ENCODE peak calls at places on chromosomes 2 and 18, in ten cellular contexts. One of them, this sample, is unnamed.

GRCh38 chr18:46226461-46226860 is 122.3 kb downstream of the HAUS1 start:
- DNase-seq in anterior cingulate cortex: no peak
- DNase-seq in nucleus accumbens: no peak
- DNase-seq in 8988T: no peak
- DNase-seq in OCI-LY7: no peak
- DNase-seq in A549: no peak
- DNase-seq in NCI-H1105 treated with DMSO at 0.1 percent for 48 hours: no peak
- DNase-seq in aorta: no peak
- DNase-seq in upper lobe of right lung: no peak
- DNase-seq in posterior cingulate gyrus: no peak
- DNase-seq in this sample: no peak

GRCh38 chr2:197306024-197306690 is 4.4 kb downstream of the ANKRD44 start:
- DNase-seq in anterior cingulate cortex: no peak
- DNase-seq in nucleus accumbens: no peak
- DNase-seq in 8988T: no peak
- DNase-seq in OCI-LY7: peak; percentile 63
- DNase-seq in A549: no peak
- DNase-seq in NCI-H1105 treated with DMSO at 0.1 percent for 48 hours: no peak
- DNase-seq in aorta: no peak
- DNase-seq in upper lobe of right lung: no peak
- DNase-seq in posterior cingulate gyrus: no peak
- DNase-seq in this sample: no peak

GRCh38 chr2:195105581-195105980 is 551.4 kb upstream of the SLC39A10 start:
- DNase-seq in anterior cingulate cortex: no peak
- DNase-seq in nucleus accumbens: no peak
- DNase-seq in 8988T: no peak
- DNase-seq in OCI-LY7: no peak
- DNase-seq in A549: no peak
- DNase-seq in NCI-H1105 treated with DMSO at 0.1 percent for 48 hours: no peak
- DNase-seq in aorta: no peak
- DNase-seq in upper lobe of right lung: no peak
- DNase-seq in posterior cingulate gyrus: no peak
- DNase-seq in this sample: no peak

GRCh38 chr2:27441958-27442281 is 261 bp upstream of the KRTCAP3 start:
- DNase-seq in anterior cingulate cortex: no peak
- DNase-seq in nucleus accumbens: no peak
- DNase-seq in 8988T: no peak
- DNase-seq in OCI-LY7: no peak
- DNase-seq in A549: no peak
- DNase-seq in NCI-H1105 treated with DMSO at 0.1 percent for 48 hours: peak; percentile 14
- DNase-seq in aorta: no peak
- DNase-seq in upper lobe of right lung: no peak
- DNase-seq in posterior cingulate gyrus: no peak
- DNase-seq in this sample: no peak

GRCh38 chr18:49685231-49685942 is 123.5 kb downstream of the LIPG start:
- DNase-seq in anterior cingulate cortex: no peak
- DNase-seq in nucleus accumbens: no peak
- DNase-seq in 8988T: no peak
- DNase-seq in OCI-LY7: no peak
- DNase-seq in A549: no peak
- DNase-seq in NCI-H1105 treated with DMSO at 0.1 percent for 48 hours: no peak
- DNase-seq in aorta: no peak
- DNase-seq in upper lobe of right lung: no peak
- DNase-seq in posterior cingulate gyrus: no peak
- DNase-seq in this sample: no peak

GRCh38 chr2:105866439-105867170 is 121.9 kb downstream of the NCK2 start:
- DNase-seq in anterior cingulate cortex: no peak
- DNase-seq in nucleus accumbens: no peak
- DNase-seq in 8988T: no peak
- DNase-seq in OCI-LY7: no peak
- DNase-seq in A549: no peak
- DNase-seq in NCI-H1105 treated with DMSO at 0.1 percent for 48 hours: no peak
- DNase-seq in aorta: no peak
- DNase-seq in upper lobe of right lung: no peak
- DNase-seq in posterior cingulate gyrus: no peak
- DNase-seq in this sample: no peak

GRCh38 chr2:209334188-209335017 is 89.4 kb upstream of the MAP2 start:
- DNase-seq in anterior cingulate cortex: peak; percentile 21
- DNase-seq in nucleus accumbens: peak; percentile 15
- DNase-seq in 8988T: no peak
- DNase-seq in OCI-LY7: peak; percentile 45
- DNase-seq in A549: peak; percentile 6
- DNase-seq in NCI-H1105 treated with DMSO at 0.1 percent for 48 hours: peak; percentile 79
- DNase-seq in aorta: no peak
- DNase-seq in upper lobe of right lung: peak; percentile 50
- DNase-seq in posterior cingulate gyrus: peak; percentile 44
- DNase-seq in this sample: peak; percentile 52

GRCh38 chr2:232525796-232526195 is at the start of gene CHRND:
- DNase-seq in anterior cingulate cortex: no peak
- DNase-seq in nucleus accumbens: peak; percentile 23
- DNase-seq in 8988T: no peak
- DNase-seq in OCI-LY7: no peak
- DNase-seq in A549: peak; percentile 15
- DNase-seq in NCI-H1105 treated with DMSO at 0.1 percent for 48 hours: no peak
- DNase-seq in aorta: no peak
- DNase-seq in upper lobe of right lung: no peak
- DNase-seq in posterior cingulate gyrus: no peak
- DNase-seq in this sample: peak; percentile 17

GRCh38 chr2:242031481-242032019 is 162.0 kb downstream of the RTP5 start:
- DNase-seq in anterior cingulate cortex: no peak
- DNase-seq in nucleus accumbens: no peak
- DNase-seq in 8988T: no peak
- DNase-seq in OCI-LY7: peak; percentile 7
- DNase-seq in A549: no peak
- DNase-seq in NCI-H1105 treated with DMSO at 0.1 percent for 48 hours: no peak
- DNase-seq in aorta: no peak
- DNase-seq in upper lobe of right lung: peak; percentile 43
- DNase-seq in posterior cingulate gyrus: no peak
- DNase-seq in this sample: no peak

GRCh38 chr18:23740105-23740830 is 51.0 kb downstream of the LAMA3 start:
- DNase-seq in anterior cingulate cortex: no peak
- DNase-seq in nucleus accumbens: no peak
- DNase-seq in 8988T: no peak
- DNase-seq in OCI-LY7: no peak
- DNase-seq in A549: no peak
- DNase-seq in NCI-H1105 treated with DMSO at 0.1 percent for 48 hours: peak; percentile 75
- DNase-seq in aorta: no peak
- DNase-seq in upper lobe of right lung: no peak
- DNase-seq in posterior cingulate gyrus: no peak
- DNase-seq in this sample: peak; percentile 43

GRCh38 chr2:64837925-64838641 is 151.1 kb upstream of the SLC1A4 start:
- DNase-seq in anterior cingulate cortex: no peak
- DNase-seq in nucleus accumbens: no peak
- DNase-seq in 8988T: no peak
- DNase-seq in OCI-LY7: peak; percentile 46
- DNase-seq in A549: no peak
- DNase-seq in NCI-H1105 treated with DMSO at 0.1 percent for 48 hours: no peak
- DNase-seq in aorta: no peak
- DNase-seq in upper lobe of right lung: peak; percentile 68
- DNase-seq in posterior cingulate gyrus: no peak
- DNase-seq in this sample: no peak

GRCh38 chr2:85433511-85434089 is 15.1 kb downstream of the SH2D6 start:
- DNase-seq in anterior cingulate cortex: peak; percentile 83
- DNase-seq in nucleus accumbens: peak; percentile 84
- DNase-seq in 8988T: no peak
- DNase-seq in OCI-LY7: no peak
- DNase-seq in A549: no peak
- DNase-seq in NCI-H1105 treated with DMSO at 0.1 percent for 48 hours: peak; percentile 15
- DNase-seq in aorta: peak; percentile 83
- DNase-seq in upper lobe of right lung: peak; percentile 75
- DNase-seq in posterior cingulate gyrus: peak; percentile 90
- DNase-seq in this sample: peak; percentile 76

GRCh38 chr18:49628993-49629795 is 67.3 kb downstream of the LIPG start:
- DNase-seq in anterior cingulate cortex: peak; percentile 51
- DNase-seq in nucleus accumbens: no peak
- DNase-seq in 8988T: no peak
- DNase-seq in OCI-LY7: no peak
- DNase-seq in A549: no peak
- DNase-seq in NCI-H1105 treated with DMSO at 0.1 percent for 48 hours: no peak
- DNase-seq in aorta: no peak
- DNase-seq in upper lobe of right lung: no peak
- DNase-seq in posterior cingulate gyrus: peak; percentile 42
- DNase-seq in this sample: no peak

GRCh38 chr18:34773961-34774754 is 64.1 kb downstream of the DTNA start:
- DNase-seq in anterior cingulate cortex: peak; percentile 32
- DNase-seq in nucleus accumbens: peak; percentile 21
- DNase-seq in 8988T: no peak
- DNase-seq in OCI-LY7: no peak
- DNase-seq in A549: no peak
- DNase-seq in NCI-H1105 treated with DMSO at 0.1 percent for 48 hours: peak; percentile 91
- DNase-seq in aorta: peak; percentile 77
- DNase-seq in upper lobe of right lung: no peak
- DNase-seq in posterior cingulate gyrus: peak; percentile 44
- DNase-seq in this sample: no peak

GRCh38 chr2:190717764-190718651 is 69.1 kb downstream of the NAB1 start:
- DNase-seq in anterior cingulate cortex: no peak
- DNase-seq in nucleus accumbens: no peak
- DNase-seq in 8988T: no peak
- DNase-seq in OCI-LY7: no peak
- DNase-seq in A549: no peak
- DNase-seq in NCI-H1105 treated with DMSO at 0.1 percent for 48 hours: peak; percentile 74
- DNase-seq in aorta: no peak
- DNase-seq in upper lobe of right lung: no peak
- DNase-seq in posterior cingulate gyrus: no peak
- DNase-seq in this sample: no peak

GRCh38 chr2:188787002-188787660 is 187.0 kb upstream of the COL3A1 start:
- DNase-seq in anterior cingulate cortex: no peak
- DNase-seq in nucleus accumbens: no peak
- DNase-seq in 8988T: no peak
- DNase-seq in OCI-LY7: no peak
- DNase-seq in A549: no peak
- DNase-seq in NCI-H1105 treated with DMSO at 0.1 percent for 48 hours: no peak
- DNase-seq in aorta: no peak
- DNase-seq in upper lobe of right lung: no peak
- DNase-seq in posterior cingulate gyrus: no peak
- DNase-seq in this sample: no peak

GRCh38 chr18:54769526-54770464 is 58.5 kb upstream of the RAB27B start:
- DNase-seq in anterior cingulate cortex: no peak
- DNase-seq in nucleus accumbens: no peak
- DNase-seq in 8988T: no peak
- DNase-seq in OCI-LY7: no peak
- DNase-seq in A549: no peak
- DNase-seq in NCI-H1105 treated with DMSO at 0.1 percent for 48 hours: no peak
- DNase-seq in aorta: no peak
- DNase-seq in upper lobe of right lung: no peak
- DNase-seq in posterior cingulate gyrus: no peak
- DNase-seq in this sample: no peak

GRCh38 chr2:113111121-113111520 is 16.3 kb upstream of the IL1RN start:
- DNase-seq in anterior cingulate cortex: no peak
- DNase-seq in nucleus accumbens: no peak
- DNase-seq in 8988T: no peak
- DNase-seq in OCI-LY7: no peak
- DNase-seq in A549: no peak
- DNase-seq in NCI-H1105 treated with DMSO at 0.1 percent for 48 hours: no peak
- DNase-seq in aorta: no peak
- DNase-seq in upper lobe of right lung: no peak
- DNase-seq in posterior cingulate gyrus: no peak
- DNase-seq in this sample: no peak

GRCh38 chr18:73679941-73680700 is 467.5 kb downstream of the FBXO15 start:
- DNase-seq in anterior cingulate cortex: no peak
- DNase-seq in nucleus accumbens: no peak
- DNase-seq in 8988T: no peak
- DNase-seq in OCI-LY7: no peak
- DNase-seq in A549: no peak
- DNase-seq in NCI-H1105 treated with DMSO at 0.1 percent for 48 hours: no peak
- DNase-seq in aorta: no peak
- DNase-seq in upper lobe of right lung: no peak
- DNase-seq in posterior cingulate gyrus: no peak
- DNase-seq in this sample: no peak

GRCh38 chr2:236748801-236749200 is 179.2 kb downstream of the ACKR3 start:
- DNase-seq in anterior cingulate cortex: no peak
- DNase-seq in nucleus accumbens: no peak
- DNase-seq in 8988T: no peak
- DNase-seq in OCI-LY7: no peak
- DNase-seq in A549: no peak
- DNase-seq in NCI-H1105 treated with DMSO at 0.1 percent for 48 hours: no peak
- DNase-seq in aorta: peak; percentile 75
- DNase-seq in upper lobe of right lung: no peak
- DNase-seq in posterior cingulate gyrus: no peak
- DNase-seq in this sample: no peak

GRCh38 chr2:188114014-188114413 is 177.7 kb upstream of the GULP1 start:
- DNase-seq in anterior cingulate cortex: no peak
- DNase-seq in nucleus accumbens: no peak
- DNase-seq in 8988T: no peak
- DNase-seq in OCI-LY7: no peak
- DNase-seq in A549: no peak
- DNase-seq in NCI-H1105 treated with DMSO at 0.1 percent for 48 hours: no peak
- DNase-seq in aorta: no peak
- DNase-seq in upper lobe of right lung: no peak
- DNase-seq in posterior cingulate gyrus: no peak
- DNase-seq in this sample: no peak

GRCh38 chr2:98558852-98559530 is 49.3 kb downstream of the COA5 start:
- DNase-seq in anterior cingulate cortex: no peak
- DNase-seq in nucleus accumbens: no peak
- DNase-seq in 8988T: no peak
- DNase-seq in OCI-LY7: no peak
- DNase-seq in A549: no peak
- DNase-seq in NCI-H1105 treated with DMSO at 0.1 percent for 48 hours: no peak
- DNase-seq in aorta: peak; percentile 51
- DNase-seq in upper lobe of right lung: no peak
- DNase-seq in posterior cingulate gyrus: no peak
- DNase-seq in this sample: no peak

GRCh38 chr2:17506736-17507616 is 11.3 kb downstream of the RAD51AP2 start:
- DNase-seq in anterior cingulate cortex: no peak
- DNase-seq in nucleus accumbens: no peak
- DNase-seq in 8988T: no peak
- DNase-seq in OCI-LY7: no peak
- DNase-seq in A549: no peak
- DNase-seq in NCI-H1105 treated with DMSO at 0.1 percent for 48 hours: no peak
- DNase-seq in aorta: no peak
- DNase-seq in upper lobe of right lung: no peak
- DNase-seq in posterior cingulate gyrus: no peak
- DNase-seq in this sample: no peak